ENCODE peak calls at places on chromosomes 4 and X, in seven cellular contexts. O is heart left ventricle, X is mesothelial cell of epicardium, T is HCT116, C is fibroblast of the aortic adventitia, Y is right lobe of liver, W is hepatocyte. G is an unnamed sample.

GRCh38 chr4:139675156-139675555 is 9.5 kb downstream of the MGST2 start:
- DNase-seq in Y (no peak), X (no peak), C (no peak), T (no peak), O (no peak), W (no peak), G (no peak)

GRCh38 chr4:152258804-152259708 is 276.8 kb downstream of the FBXW7 start:
- DNase-seq in W (peak), T (peak), C (peak), O (no peak), X (no peak), Y (no peak), G (no peak)

GRCh38 chrX:47097018-47097417 is 18.8 kb downstream of the RGN start:
- DNase-seq in X (no peak), T (no peak), C (no peak), Y (no peak), O (no peak), W (no peak), G (no peak)

GRCh38 chr4:109548655-109549054 is 11.4 kb upstream of the MCUB start:
- DNase-seq in Y (no peak), W (peak), C (peak), X (no peak), O (no peak), T (no peak), G (no peak)

GRCh38 chrX:39984191-39984956 is 113.4 kb downstream of the BCOR start:
- DNase-seq in W (peak), Y (no peak), X (no peak), C (peak), O (no peak), T (no peak), G (no peak)

GRCh38 chr4:112916868-112917267 is 132.6 kb upstream of the ANK2 start:
- DNase-seq in T (no peak), X (no peak), W (no peak), Y (no peak), C (peak), O (no peak), G (no peak)

GRCh38 chr4:35684755-35685154 is 559.6 kb downstream of the ARAP2 start:
- DNase-seq in W (no peak), C (no peak), X (no peak), Y (no peak), T (no peak), O (no peak), G (no peak)

GRCh38 chr4:122632396-122633143 is 11.7 kb upstream of the IL21 start:
- DNase-seq in O (no peak), X (no peak), Y (no peak), C (peak), W (no peak), T (no peak), G (no peak)

GRCh38 chr4:152605641-152606304 is 69.9 kb upstream of the FBXW7 start:
- DNase-seq in X (no peak), T (no peak), C (peak), W (peak), O (no peak), Y (no peak), G (no peak)

GRCh38 chr4:73917081-73917501 is 47.9 kb downstream of the CXCL1 start:
- DNase-seq in X (no peak), O (no peak), T (no peak), C (peak), Y (no peak), W (peak), G (no peak)

GRCh38 chr4:101200561-101200960 is 146.8 kb downstream of the PPP3CA start:
- DNase-seq in W (no peak), X (no peak), T (peak), O (no peak), C (peak), Y (no peak), G (no peak)

GRCh38 chrX:55582447-55582846 is 40.8 kb upstream of the FOXR2 start:
- DNase-seq in Y (no peak), O (no peak), C (no peak), X (no peak), W (no peak), T (no peak), G (no peak)

GRCh38 chr4:45741897-45742296 is 382.0 kb downstream of the GABRG1 start:
- DNase-seq in C (no peak), X (no peak), O (no peak), Y (no peak), W (peak), T (no peak), G (no peak)

GRCh38 chr4:7466904-7467303 is 32.2 kb upstream of the PSAPL1 start:
- DNase-seq in W (no peak), C (no peak), O (no peak), T (no peak), Y (no peak), X (no peak), G (no peak)

GRCh38 chr4:147730333-147730732 is 1.6 kb upstream of the ARHGAP10 start:
- DNase-seq in X (no peak), Y (no peak), T (no peak), C (no peak), O (no peak), W (no peak), G (no peak)
- TF ChIP-seq CTCF in X (peak), Y (no peak), T (no peak), C (peak), O (no peak), W (no peak), G (no peak)

GRCh38 chr4:23219779-23220408 is 527.2 kb downstream of the GBA3 start:
- DNase-seq in T (no peak), X (no peak), Y (no peak), C (no peak), W (no peak), O (no peak), G (no peak)
- TF ChIP-seq CTCF in T (no peak), X (no peak), Y (no peak), C (no peak), W (no peak), O (no peak), G (no peak)

DNA sequence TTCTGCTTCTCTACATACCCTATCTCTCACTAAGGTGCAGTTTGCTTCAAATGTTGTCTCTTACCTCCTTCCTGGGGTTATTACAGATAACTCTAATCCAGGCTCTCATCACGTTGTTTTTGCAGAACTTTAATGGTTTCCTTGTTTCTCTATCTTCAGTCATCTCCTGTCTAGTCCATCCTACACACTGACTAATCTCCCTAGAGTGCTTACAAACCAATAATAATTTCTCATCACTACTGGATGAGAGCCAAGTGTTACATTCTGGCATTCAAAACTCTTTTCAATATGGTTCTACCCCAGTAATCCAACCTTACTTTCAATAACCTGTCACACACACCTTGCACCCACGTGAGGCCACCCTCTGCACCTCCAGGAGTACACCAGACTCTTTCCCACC is 86.1 kb downstream of the SYNPO2 start:
- DNase-seq in Y (no peak), W (no peak), T (no peak), C (peak), X (no peak), O (no peak), G (no peak)
- TF ChIP-seq CTCF in Y (no peak), W (no peak), T (no peak), C (no peak), X (no peak), O (no peak), G (no peak)

DNA sequence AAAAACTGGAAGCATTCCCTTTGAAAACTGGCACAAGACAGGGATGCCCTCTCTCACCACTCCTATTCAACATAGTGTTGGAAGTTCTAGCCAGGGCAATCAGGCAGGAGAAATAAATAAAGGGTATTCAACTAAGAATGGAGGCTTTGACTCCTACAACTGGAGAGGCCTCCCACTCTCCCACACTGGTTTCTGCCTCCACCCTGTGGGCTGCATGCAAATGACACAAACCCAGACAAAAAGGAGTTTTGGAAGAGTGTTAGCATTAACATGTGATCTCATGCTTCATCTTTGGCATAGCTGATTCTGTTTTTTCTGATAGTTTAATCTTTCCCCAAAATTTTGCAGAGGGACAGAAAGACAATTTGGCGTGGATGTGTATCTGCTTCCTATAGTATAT is 80.8 kb upstream of the IQCM start:
- DNase-seq in T (peak), C (peak), W (peak), Y (no peak), O (no peak), X (no peak), G (peak)
- TF ChIP-seq CTCF in T (peak), C (peak), W (peak), Y (no peak), O (peak), X (no peak), G (peak)

GRCh38 chr4:99457676-99458075 is 22.5 kb upstream of the ADH7 start:
- DNase-seq in W (no peak), X (no peak), Y (no peak), O (no peak), T (no peak), C (no peak), G (no peak)

GRCh38 chr4:99459546-99460042 is 24.5 kb upstream of the ADH7 start:
- DNase-seq in W (no peak), X (no peak), T (no peak), C (no peak), Y (no peak), O (no peak), G (no peak)

GRCh38 chr4:99461623-99462401 is 26.7 kb upstream of the ADH7 start:
- DNase-seq in C (no peak), O (no peak), Y (peak), W (no peak), X (no peak), T (no peak), G (no peak)

GRCh38 chr4:99458911-99459447 is 23.8 kb upstream of the ADH7 start:
- DNase-seq in Y (no peak), X (no peak), O (no peak), T (no peak), C (no peak), W (no peak), G (no peak)

DNA sequence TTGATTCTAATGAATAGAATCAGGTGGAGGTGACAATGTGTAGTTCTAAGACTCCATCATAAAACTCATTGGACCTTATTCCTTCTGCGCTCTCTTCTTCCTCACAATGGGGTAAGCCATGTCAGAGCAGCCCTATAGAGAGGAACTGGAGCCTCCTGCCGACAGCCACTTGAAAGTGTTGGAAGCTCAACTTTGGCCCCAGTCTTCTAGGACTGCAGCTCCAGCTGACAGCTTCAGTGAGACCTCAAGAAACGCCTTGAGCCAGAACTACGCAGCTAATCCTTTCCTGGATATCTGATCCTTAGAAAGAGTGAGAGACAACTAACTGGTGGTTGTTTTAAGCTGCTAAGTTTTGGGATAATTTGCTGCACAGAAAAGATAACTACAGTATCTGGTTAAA is 22.1 kb upstream of the ADH7 start:
- DNase-seq in C (peak), Y (no peak), O (no peak), W (no peak), X (no peak), T (no peak), G (no peak)
- TF ChIP-seq CTCF in C (no peak), Y (no peak), O (no peak), W (no peak), X (no peak), T (no peak), G (no peak)